ENCODE peak calls at places on chromosome 2, in ten cellular contexts. One of them, this sample, is unnamed.

GRCh38 chr2:42936632-42936996 is 144.2 kb upstream of the HAAO start:
- DNase-seq in left colon: no peak
- DNase-seq in M059J: no peak
- DNase-seq in heart right ventricle: no peak
- DNase-seq in GM04503: no peak
- DNase-seq in aorta: peak
- DNase-seq in NCI-H446: no peak
- DNase-seq in RWPE1: no peak
- DNase-seq in HCT116: no peak
- DNase-seq in fibroblast of mammary gland: no peak
- DNase-seq in this sample: no peak

GRCh38 chr2:20224716-20225293 is at the start of gene SDC1:
- DNase-seq in left colon: peak
- DNase-seq in M059J: peak
- DNase-seq in heart right ventricle: peak
- DNase-seq in GM04503: no peak
- DNase-seq in aorta: peak
- DNase-seq in NCI-H446: no peak
- DNase-seq in RWPE1: peak
- DNase-seq in HCT116: no peak
- DNase-seq in fibroblast of mammary gland: peak
- DNase-seq in this sample: no peak

GRCh38 chr2:152465541-152465940 is 130.6 kb downstream of the FMNL2 start:
- DNase-seq in left colon: no peak
- DNase-seq in M059J: peak
- DNase-seq in heart right ventricle: no peak
- DNase-seq in GM04503: no peak
- DNase-seq in aorta: no peak
- DNase-seq in NCI-H446: peak
- DNase-seq in RWPE1: no peak
- DNase-seq in HCT116: no peak
- DNase-seq in fibroblast of mammary gland: peak
- DNase-seq in this sample: no peak

GRCh38 chr2:1688859-1689258 is 55.5 kb downstream of the PXDN start:
- DNase-seq in left colon: no peak
- DNase-seq in M059J: no peak
- DNase-seq in heart right ventricle: no peak
- DNase-seq in GM04503: no peak
- DNase-seq in aorta: no peak
- DNase-seq in NCI-H446: no peak
- DNase-seq in RWPE1: no peak
- DNase-seq in HCT116: no peak
- DNase-seq in fibroblast of mammary gland: no peak
- DNase-seq in this sample: no peak

GRCh38 chr2:190910341-190911136 is 29.9 kb downstream of the GLS start:
- DNase-seq in left colon: no peak
- DNase-seq in M059J: peak
- DNase-seq in heart right ventricle: no peak
- DNase-seq in GM04503: no peak
- DNase-seq in aorta: no peak
- DNase-seq in NCI-H446: no peak
- DNase-seq in RWPE1: no peak
- DNase-seq in HCT116: no peak
- DNase-seq in fibroblast of mammary gland: peak
- DNase-seq in this sample: no peak

GRCh38 chr2:195482050-195482449 is 175.0 kb upstream of the SLC39A10 start:
- DNase-seq in left colon: no peak
- DNase-seq in M059J: no peak
- DNase-seq in heart right ventricle: no peak
- DNase-seq in GM04503: no peak
- DNase-seq in aorta: no peak
- DNase-seq in NCI-H446: no peak
- DNase-seq in RWPE1: no peak
- DNase-seq in HCT116: no peak
- DNase-seq in fibroblast of mammary gland: no peak
- DNase-seq in this sample: no peak

GRCh38 chr2:145797692-145798091 is 1277.8 kb upstream of the ZEB2 start:
- DNase-seq in left colon: no peak
- DNase-seq in M059J: peak
- DNase-seq in heart right ventricle: no peak
- DNase-seq in GM04503: no peak
- DNase-seq in aorta: no peak
- DNase-seq in NCI-H446: no peak
- DNase-seq in RWPE1: peak
- DNase-seq in HCT116: no peak
- DNase-seq in fibroblast of mammary gland: no peak
- DNase-seq in this sample: no peak

GRCh38 chr2:196376984-196377877 is 205.9 kb upstream of the STK17B start:
- DNase-seq in left colon: no peak
- DNase-seq in M059J: no peak
- DNase-seq in heart right ventricle: no peak
- DNase-seq in GM04503: peak
- DNase-seq in aorta: no peak
- DNase-seq in NCI-H446: no peak
- DNase-seq in RWPE1: no peak
- DNase-seq in HCT116: no peak
- DNase-seq in fibroblast of mammary gland: peak
- DNase-seq in this sample: no peak

GRCh38 chr2:217785544-217786045 is 217.2 kb downstream of the TNS1 start:
- DNase-seq in left colon: no peak
- DNase-seq in M059J: peak
- DNase-seq in heart right ventricle: peak
- DNase-seq in GM04503: no peak
- DNase-seq in aorta: peak
- DNase-seq in NCI-H446: peak
- DNase-seq in RWPE1: peak
- DNase-seq in HCT116: peak
- DNase-seq in fibroblast of mammary gland: peak
- DNase-seq in this sample: peak

GRCh38 chr2:157751462-157752058 is 122.9 kb upstream of the ACVR1C start:
- DNase-seq in left colon: no peak
- DNase-seq in M059J: peak
- DNase-seq in heart right ventricle: no peak
- DNase-seq in GM04503: no peak
- DNase-seq in aorta: no peak
- DNase-seq in NCI-H446: no peak
- DNase-seq in RWPE1: no peak
- DNase-seq in HCT116: no peak
- DNase-seq in fibroblast of mammary gland: peak
- DNase-seq in this sample: no peak

This sample was measured in T-helper 22 cell.